ENCODE peak calls at places on chromosome 17, in seven cellular contexts. K is AG08395, Y is heart left ventricle, J is HEK293T, W is AG09319, X is SHP77 treated with DMSO at 0.1 percent for 48 hours, Z is hippocampal formation. G is an unnamed sample.

GRCh38 chr17:83002118-83002805 is 77.1 kb upstream of the METRNL start:
- DNase-seq in K (no peak), Y (no peak), J (no peak), W (no peak), X (no peak), Z (no peak), G (no peak)

GRCh38 chr17:72826602-72827001 is 265.9 kb downstream of the SLC39A11 start:
- DNase-seq in K (no peak), Y (no peak), J (no peak), W (no peak), X (no peak), Z (no peak), G (no peak)

GRCh38 chr17:61770043-61770442 is 93.3 kb downstream of the BRIP1 start:
- DNase-seq in K (no peak), Y (no peak), J (no peak), W (no peak), X (no peak), Z (no peak), G (no peak)

GRCh38 chr17:59561042-59561441 is 4.4 kb upstream of the DHX40 start:
- DNase-seq in K (peak), Y (no peak), J (peak), W (no peak), X (no peak), Z (no peak), G (peak)

GRCh38 chr17:58960068-58960467 is 146.6 kb downstream of the TRIM37 start:
- DNase-seq in K (peak), Y (no peak), J (peak), W (peak), X (no peak), Z (no peak), G (peak)

GRCh38 chr17:63751806-63752205 is 10.2 kb upstream of the STRADA start:
- DNase-seq in K (no peak), Y (no peak), J (no peak), W (no peak), X (no peak), Z (peak), G (no peak)

GRCh38 chr17:49342575-49342936 is 19.5 kb downstream of the ZNF652 start:
- DNase-seq in K (no peak), Y (no peak), J (no peak), W (no peak), X (no peak), Z (no peak), G (no peak)

GRCh38 chr17:68803122-68803615 is 152.0 kb downstream of the ABCA8 start:
- DNase-seq in K (no peak), Y (no peak), J (no peak), W (no peak), X (no peak), Z (no peak), G (no peak)

GRCh38 chr17:78010759-78011158 is 52.3 kb downstream of the TNRC6C start:
- DNase-seq in K (no peak), Y (no peak), J (no peak), W (no peak), X (no peak), Z (no peak), G (no peak)

GRCh38 chr17:74759941-74760340 is 11.5 kb downstream of the NHERF1 start:
- DNase-seq in K (no peak), Y (no peak), J (no peak), W (no peak), X (no peak), Z (no peak), G (no peak)

GRCh38 chr17:46057366-46057765 is 58.3 kb downstream of the STH start:
- DNase-seq in K (no peak), Y (no peak), J (no peak), W (no peak), X (no peak), Z (no peak), G (no peak)

GRCh38 chr17:2853722-2854580 is 57.7 kb downstream of the RAP1GAP2 start:
- DNase-seq in K (no peak), Y (peak), J (peak), W (no peak), X (no peak), Z (no peak), G (peak)

GRCh38 chr17:16417896-16418683 is 2.7 kb downstream of the TRPV2 start:
- DNase-seq in K (peak), Y (no peak), J (no peak), W (no peak), X (no peak), Z (no peak), G (no peak)

GRCh38 chr17:29614345-29615047 is 8.2 kb downstream of the CORO6 start:
- DNase-seq in K (no peak), Y (no peak), J (no peak), W (no peak), X (no peak), Z (peak), G (no peak)

GRCh38 chr17:48892940-48893645 is 506 bp downstream of the ATP5MC1 start:
- DNase-seq in K (no peak), Y (no peak), J (no peak), W (no peak), X (no peak), Z (no peak), G (no peak)

GRCh38 chr17:78416791-78417530 is 38.5 kb downstream of the PGS1 start:
- DNase-seq in K (no peak), Y (peak), J (no peak), W (no peak), X (no peak), Z (no peak), G (no peak)

GRCh38 chr17:57650548-57650947 is 94.6 kb downstream of the CCDC182 start:
- DNase-seq in K (no peak), Y (no peak), J (no peak), W (no peak), X (no peak), Z (no peak), G (no peak)

GRCh38 chr17:5237541-5238016 is 2.9 kb upstream of the SCIMP start:
- DNase-seq in K (peak), Y (peak), J (peak), W (no peak), X (peak), Z (no peak), G (peak)

GRCh38 chr17:78273813-78274212 is 42.4 kb downstream of the TMEM235 start:
- DNase-seq in K (no peak), Y (no peak), J (no peak), W (no peak), X (no peak), Z (no peak), G (no peak)

GRCh38 chr17:27633312-27634025 is 2.5 kb downstream of the LGALS9 start:
- DNase-seq in K (no peak), Y (no peak), J (no peak), W (no peak), X (no peak), Z (no peak), G (no peak)

GRCh38 chr17:77887110-77887463 is 71.4 kb upstream of the TNRC6C start:
- DNase-seq in K (no peak), Y (no peak), J (no peak), W (no peak), X (no peak), Z (no peak), G (no peak)

GRCh38 chr17:73318861-73319260 is 7.1 kb upstream of the CDC42EP4 start:
- DNase-seq in K (no peak), Y (no peak), J (no peak), W (no peak), X (no peak), Z (no peak), G (no peak)

GRCh38 chr17:45406107-45406506 is 26.6 kb downstream of the ARHGAP27 start:
- DNase-seq in K (no peak), Y (no peak), J (no peak), W (no peak), X (no peak), Z (no peak), G (no peak)

GRCh38 chr17:61510237-61510636 is 58.0 kb downstream of the TBX4 start:
- DNase-seq in K (no peak), Y (no peak), J (no peak), W (no peak), X (no peak), Z (no peak), G (no peak)